ENCODE peak calls at places on chromosomes 1 and 21, in eight cellular contexts. X, Y, O, T, E, I, A and Q are unnamed samples.

GRCh38 chr21:44771896-44772525 is 29.6 kb downstream of the UBE2G2 start:
- DNase-seq in X (no peak), Y (no peak), O (peak; percentile 48), T (no peak), E (no peak), I (no peak), A (no peak), Q (no peak)

GRCh38 chr1:229341811-229342304 is 989 bp downstream of the CCSAP start:
- DNase-seq in X (no peak), Y (no peak), O (no peak), T (no peak), E (no peak), I (no peak), A (no peak), Q (peak; percentile 64)

GRCh38 chr1:212040629-212041028 is 5.1 kb downstream of the DTL start:
- DNase-seq in X (no peak), Y (no peak), O (no peak), T (no peak), E (no peak), I (no peak), A (no peak), Q (no peak)

GRCh38 chr21:39527664-39528381 is 76.1 kb downstream of the SH3BGR start:
- DNase-seq in X (no peak), Y (no peak), O (no peak), T (no peak), E (no peak), I (no peak), A (no peak), Q (no peak)

GRCh38 chr1:214331827-214332423 is 51.0 kb downstream of the SMYD2 start:
- DNase-seq in X (peak; percentile 80), Y (peak; percentile 68), O (no peak), T (peak; percentile 46), E (peak; percentile 23), I (peak; percentile 40), A (peak; percentile 76), Q (peak; percentile 64)

GRCh38 chr1:32351859-32352745 is 10.2 kb downstream of the FAM229A start:
- DNase-seq in X (peak; percentile 73), Y (no peak), O (no peak), T (no peak), E (no peak), I (no peak), A (no peak), Q (peak; percentile 54)

GRCh38 chr1:91476538-91477217 is 24.0 kb upstream of the CDC7 start:
- DNase-seq in X (no peak), Y (no peak), O (no peak), T (no peak), E (no peak), I (no peak), A (no peak), Q (no peak)

GRCh38 chr21:46540087-46540710 is 64.7 kb downstream of the S100B start:
- DNase-seq in X (no peak), Y (no peak), O (no peak), T (no peak), E (no peak), I (no peak), A (no peak), Q (no peak)

GRCh38 chr1:24873148-24873547 is 56.9 kb downstream of the RUNX3 start:
- DNase-seq in X (no peak), Y (no peak), O (no peak), T (no peak), E (no peak), I (no peak), A (no peak), Q (no peak)

GRCh38 chr1:180254854-180255253 is 24.8 kb downstream of the LHX4 start:
- DNase-seq in X (no peak), Y (no peak), O (no peak), T (no peak), E (no peak), I (no peak), A (no peak), Q (no peak)

GRCh38 chr1:201091256-201091655 is 21.0 kb downstream of the CACNA1S start:
- DNase-seq in X (no peak), Y (no peak), O (no peak), T (no peak), E (no peak), I (no peak), A (no peak), Q (no peak)

GRCh38 chr1:234235373-234235772 is 137.9 kb upstream of the COA6 start:
- DNase-seq in X (no peak), Y (peak; percentile 28), O (no peak), T (no peak), E (no peak), I (no peak), A (no peak), Q (no peak)

GRCh38 chr1:164780863-164781262 is 221.9 kb downstream of the PBX1 start:
- DNase-seq in X (peak; percentile 74), Y (no peak), O (no peak), T (no peak), E (no peak), I (no peak), A (no peak), Q (no peak)

GRCh38 chr1:223248001-223248786 is 105.1 kb upstream of the TLR5 start:
- DNase-seq in X (no peak), Y (peak; percentile 14), O (no peak), T (no peak), E (no peak), I (no peak), A (no peak), Q (no peak)

GRCh38 chr1:89723863-89724262 is 90.9 kb downstream of the LRRC8C start:
- DNase-seq in X (peak; percentile 58), Y (no peak), O (no peak), T (no peak), E (no peak), I (no peak), A (no peak), Q (no peak)

GRCh38 chr1:245715291-245715701 is 560.5 kb downstream of the KIF26B start:
- DNase-seq in X (peak; percentile 37), Y (no peak), O (no peak), T (no peak), E (no peak), I (no peak), A (no peak), Q (no peak)